ENCODE peak calls at places on chromosome 6, in nine cellular contexts. One of them, this sample, is unnamed.

GRCh38 chr6:145233955-145234354 is 501.4 kb downstream of the EPM2A start:
- DNase-seq in A549: no peak
- DNase-seq in SK-N-SH: no peak
- DNase-seq in HCT116: no peak
- DNase-seq in HL-60: no peak
- DNase-seq in K562: no peak
- DNase-seq in HepG2: no peak
- DNase-seq in Panc1: no peak
- DNase-seq in GM12878: no peak
- DNase-seq in this sample: no peak

GRCh38 chr6:130517444-130517931 is 151.7 kb downstream of the TMEM200A start:
- DNase-seq in A549: no peak
- DNase-seq in SK-N-SH: no peak
- DNase-seq in HCT116: peak; percentile 80
- DNase-seq in HL-60: no peak
- DNase-seq in K562: no peak
- DNase-seq in HepG2: no peak
- DNase-seq in Panc1: no peak
- DNase-seq in GM12878: peak; percentile 76
- DNase-seq in this sample: no peak

GRCh38 chr6:31617010-31617409 is 2.0 kb downstream of the AIF1 start:
- DNase-seq in A549: no peak
- DNase-seq in SK-N-SH: no peak
- DNase-seq in HCT116: no peak
- DNase-seq in HL-60: no peak
- DNase-seq in K562: no peak
- DNase-seq in HepG2: no peak
- DNase-seq in Panc1: no peak
- DNase-seq in GM12878: no peak
- DNase-seq in this sample: no peak

GRCh38 chr6:57173056-57173885 is 1.1 kb downstream of the BAG2 start:
- DNase-seq in A549: no peak
- DNase-seq in SK-N-SH: peak; percentile 36
- DNase-seq in HCT116: no peak
- DNase-seq in HL-60: peak; percentile 56
- DNase-seq in K562: peak; percentile 41
- DNase-seq in HepG2: peak; percentile 34
- DNase-seq in Panc1: peak; percentile 30
- DNase-seq in GM12878: no peak
- DNase-seq in this sample: peak; percentile 51

GRCh38 chr6:145699462-145699861 is 35.9 kb downstream of the EPM2A start:
- DNase-seq in A549: peak; percentile 9
- DNase-seq in SK-N-SH: no peak
- DNase-seq in HCT116: no peak
- DNase-seq in HL-60: no peak
- DNase-seq in K562: no peak
- DNase-seq in HepG2: no peak
- DNase-seq in Panc1: no peak
- DNase-seq in GM12878: no peak
- DNase-seq in this sample: no peak

GRCh38 chr6:120451508-120451907 is 882.8 kb downstream of the TBC1D32 start:
- DNase-seq in A549: no peak
- DNase-seq in SK-N-SH: no peak
- DNase-seq in HCT116: no peak
- DNase-seq in HL-60: no peak
- DNase-seq in K562: no peak
- DNase-seq in HepG2: no peak
- DNase-seq in Panc1: no peak
- DNase-seq in GM12878: no peak
- DNase-seq in this sample: no peak

GRCh38 chr6:127547215-127547614 is 28.1 kb upstream of the MTCL3 start:
- DNase-seq in A549: peak; percentile 9
- DNase-seq in SK-N-SH: no peak
- DNase-seq in HCT116: no peak
- DNase-seq in HL-60: no peak
- DNase-seq in K562: no peak
- DNase-seq in HepG2: no peak
- DNase-seq in Panc1: no peak
- DNase-seq in GM12878: no peak
- DNase-seq in this sample: peak; percentile 47

GRCh38 chr6:115613488-115613887 is 447.2 kb downstream of the FRK start:
- DNase-seq in A549: no peak
- DNase-seq in SK-N-SH: no peak
- DNase-seq in HCT116: no peak
- DNase-seq in HL-60: no peak
- DNase-seq in K562: no peak
- DNase-seq in HepG2: no peak
- DNase-seq in Panc1: no peak
- DNase-seq in GM12878: no peak
- DNase-seq in this sample: no peak

GRCh38 chr6:111222341-111222740 is 135.0 kb downstream of the SLC16A10 start:
- DNase-seq in A549: no peak
- DNase-seq in SK-N-SH: no peak
- DNase-seq in HCT116: no peak
- DNase-seq in HL-60: no peak
- DNase-seq in K562: no peak
- DNase-seq in HepG2: no peak
- DNase-seq in Panc1: no peak
- DNase-seq in GM12878: no peak
- DNase-seq in this sample: no peak

GRCh38 chr6:48199502-48199901 is 88.5 kb upstream of the PTCHD4 start:
- DNase-seq in A549: no peak
- DNase-seq in SK-N-SH: no peak
- DNase-seq in HCT116: no peak
- DNase-seq in HL-60: no peak
- DNase-seq in K562: no peak
- DNase-seq in HepG2: peak; percentile 49
- DNase-seq in Panc1: no peak
- DNase-seq in GM12878: no peak
- DNase-seq in this sample: no peak

GRCh38 chr6:108799791-108800190 is 48.4 kb upstream of the ARMC2 start:
- DNase-seq in A549: no peak
- DNase-seq in SK-N-SH: no peak
- DNase-seq in HCT116: no peak
- DNase-seq in HL-60: no peak
- DNase-seq in K562: no peak
- DNase-seq in HepG2: no peak
- DNase-seq in Panc1: no peak
- DNase-seq in GM12878: no peak
- DNase-seq in this sample: no peak

DNA sequence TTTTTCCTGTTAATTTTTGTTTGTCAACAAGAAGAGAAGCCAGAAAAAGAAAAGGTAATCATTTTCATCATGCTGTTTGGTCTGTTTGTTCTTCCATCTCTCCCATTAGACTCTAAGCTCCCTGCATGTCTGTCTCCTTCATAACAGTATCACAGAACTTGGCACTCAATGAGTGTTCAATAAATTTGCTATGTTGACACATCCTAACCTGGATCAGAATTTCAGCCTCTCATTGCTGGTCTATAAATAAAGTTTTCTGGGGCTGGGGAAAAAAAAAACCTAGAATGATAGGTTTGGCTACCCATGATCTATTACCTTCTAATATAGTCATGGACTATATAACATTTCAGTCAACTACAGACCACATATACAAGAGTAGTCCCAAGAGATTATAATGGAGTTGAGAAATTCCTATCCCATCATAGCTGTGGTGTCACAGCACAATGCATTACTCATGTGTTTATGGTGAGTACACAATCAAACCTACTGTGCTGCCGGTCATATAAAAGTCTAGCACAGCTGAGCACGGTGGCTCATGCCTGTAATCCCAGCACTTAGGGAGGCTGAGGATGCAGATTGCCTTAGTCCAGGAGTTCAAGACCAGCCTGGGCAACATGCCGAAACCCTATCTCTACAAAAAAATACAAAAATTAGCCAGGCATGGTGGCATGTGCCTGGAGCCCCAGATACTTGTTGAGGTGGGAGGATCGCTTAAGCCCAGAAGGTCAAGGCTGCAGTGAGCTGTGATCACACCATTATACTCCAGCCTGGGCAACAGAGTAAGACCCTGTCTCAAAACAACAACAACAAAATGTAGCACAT is 5.9 kb downstream of the NUDT3 start:
- DNase-seq in A549: peak; percentile 45
- DNase-seq in SK-N-SH: no peak
- DNase-seq in HCT116: no peak
- DNase-seq in HL-60: no peak
- DNase-seq in K562: no peak
- DNase-seq in HepG2: peak; percentile 78
- DNase-seq in Panc1: no peak
- DNase-seq in GM12878: no peak
- DNase-seq in this sample: no peak
- TF ChIP-seq REST in A549: no peak
- TF ChIP-seq REST in SK-N-SH: no peak
- TF ChIP-seq REST in HCT116: no peak
- TF ChIP-seq REST in HL-60: no peak
- TF ChIP-seq REST in K562: no peak
- TF ChIP-seq REST in HepG2: no peak
- TF ChIP-seq REST in Panc1: no peak
- TF ChIP-seq REST in GM12878: no peak
- TF ChIP-seq REST in this sample: no peak

DNA sequence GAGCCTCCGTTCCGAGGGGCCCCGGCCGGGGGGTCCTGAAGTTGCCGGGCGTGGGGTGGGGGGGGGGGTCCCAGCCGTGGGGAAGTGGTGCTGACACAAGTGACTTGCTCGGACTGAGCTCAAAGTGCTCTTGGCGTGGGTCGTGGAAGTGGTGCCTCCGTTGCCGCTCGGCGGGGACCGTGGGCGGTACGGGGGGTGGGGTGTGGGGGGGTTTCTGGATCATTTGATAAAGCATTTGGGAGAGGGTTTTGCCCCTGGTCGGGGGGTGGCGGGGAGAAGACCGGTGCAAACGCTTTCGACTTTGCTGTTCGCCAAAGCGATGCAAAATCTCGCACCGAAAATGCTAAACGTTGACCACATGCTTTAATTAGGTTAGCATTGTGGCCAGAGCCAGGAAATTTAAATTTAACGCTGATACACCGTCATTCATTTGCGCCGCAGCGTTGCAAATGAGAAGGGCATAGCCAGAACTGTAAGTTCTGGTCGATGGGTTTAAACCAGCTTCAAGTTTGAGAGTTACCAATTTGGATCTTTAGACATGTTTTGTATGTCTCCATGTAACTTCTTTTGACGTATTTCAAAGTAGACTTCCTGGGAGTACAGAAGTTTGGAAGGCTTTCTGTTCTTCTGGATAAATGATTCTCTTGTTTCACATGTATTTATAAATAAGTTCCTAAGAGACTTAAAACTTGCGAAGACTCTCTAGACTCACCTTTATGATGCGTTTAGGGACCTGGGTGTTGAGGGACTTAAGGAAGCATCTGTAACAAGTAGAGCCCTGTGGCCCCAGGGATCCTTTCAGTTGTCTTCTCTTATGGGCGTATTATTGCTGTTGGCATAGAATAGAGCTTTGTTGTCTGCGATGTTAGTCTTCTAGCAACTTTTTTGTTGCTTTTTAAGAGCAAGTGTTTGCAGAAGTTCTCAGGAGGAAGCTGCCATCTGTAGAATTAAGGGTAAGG is 1.0 kb downstream of the CDYL start:
- DNase-seq in A549: peak; percentile 26
- DNase-seq in SK-N-SH: no peak
- DNase-seq in HCT116: no peak
- DNase-seq in HL-60: peak; percentile 33
- DNase-seq in K562: peak; percentile 58
- DNase-seq in HepG2: no peak
- DNase-seq in Panc1: no peak
- DNase-seq in GM12878: no peak
- DNase-seq in this sample: peak; percentile 55
- TF ChIP-seq REST in A549: no peak
- TF ChIP-seq REST in SK-N-SH: no peak
- TF ChIP-seq REST in HCT116: no peak
- TF ChIP-seq REST in HL-60: no peak
- TF ChIP-seq REST in K562: no peak
- TF ChIP-seq REST in HepG2: no peak
- TF ChIP-seq REST in Panc1: no peak
- TF ChIP-seq REST in GM12878: no peak
- TF ChIP-seq REST in this sample: no peak

DNA sequence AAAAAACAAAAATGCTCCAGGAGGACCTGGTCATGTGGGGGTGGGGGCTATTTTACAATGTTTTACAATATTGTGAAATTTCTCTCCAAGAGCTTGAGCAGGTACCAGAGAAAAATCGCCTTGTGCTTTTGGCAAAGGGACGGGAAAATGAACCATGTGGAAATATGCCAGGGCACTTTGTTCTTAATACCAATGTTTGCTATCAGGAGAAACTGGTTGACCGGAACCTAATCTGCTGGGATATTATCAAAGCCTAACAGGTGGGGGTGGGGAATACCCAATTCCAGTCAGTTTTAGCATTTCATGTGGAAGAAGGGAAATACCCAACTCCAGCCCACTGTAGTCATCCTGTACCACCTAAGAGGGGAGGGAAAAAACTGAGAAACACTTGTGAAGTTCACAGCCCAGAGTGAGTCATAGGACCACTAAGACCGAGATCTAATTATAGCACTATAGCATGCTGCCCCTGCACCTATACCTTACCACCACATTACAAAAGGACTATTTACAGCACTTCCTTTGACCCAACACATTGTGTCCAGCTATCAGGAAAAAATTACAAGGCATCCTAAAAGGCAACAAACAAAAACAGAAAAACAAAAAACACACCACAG is 84.0 kb upstream of the POPDC3 start:
- DNase-seq in A549: no peak
- DNase-seq in SK-N-SH: no peak
- DNase-seq in HCT116: no peak
- DNase-seq in HL-60: no peak
- DNase-seq in K562: no peak
- DNase-seq in HepG2: no peak
- DNase-seq in Panc1: no peak
- DNase-seq in GM12878: no peak
- DNase-seq in this sample: no peak
- TF ChIP-seq REST in A549: no peak
- TF ChIP-seq REST in SK-N-SH: no peak
- TF ChIP-seq REST in HCT116: no peak
- TF ChIP-seq REST in HL-60: no peak
- TF ChIP-seq REST in K562: no peak
- TF ChIP-seq REST in HepG2: no peak
- TF ChIP-seq REST in Panc1: no peak
- TF ChIP-seq REST in GM12878: no peak
- TF ChIP-seq REST in this sample: no peak

DNA sequence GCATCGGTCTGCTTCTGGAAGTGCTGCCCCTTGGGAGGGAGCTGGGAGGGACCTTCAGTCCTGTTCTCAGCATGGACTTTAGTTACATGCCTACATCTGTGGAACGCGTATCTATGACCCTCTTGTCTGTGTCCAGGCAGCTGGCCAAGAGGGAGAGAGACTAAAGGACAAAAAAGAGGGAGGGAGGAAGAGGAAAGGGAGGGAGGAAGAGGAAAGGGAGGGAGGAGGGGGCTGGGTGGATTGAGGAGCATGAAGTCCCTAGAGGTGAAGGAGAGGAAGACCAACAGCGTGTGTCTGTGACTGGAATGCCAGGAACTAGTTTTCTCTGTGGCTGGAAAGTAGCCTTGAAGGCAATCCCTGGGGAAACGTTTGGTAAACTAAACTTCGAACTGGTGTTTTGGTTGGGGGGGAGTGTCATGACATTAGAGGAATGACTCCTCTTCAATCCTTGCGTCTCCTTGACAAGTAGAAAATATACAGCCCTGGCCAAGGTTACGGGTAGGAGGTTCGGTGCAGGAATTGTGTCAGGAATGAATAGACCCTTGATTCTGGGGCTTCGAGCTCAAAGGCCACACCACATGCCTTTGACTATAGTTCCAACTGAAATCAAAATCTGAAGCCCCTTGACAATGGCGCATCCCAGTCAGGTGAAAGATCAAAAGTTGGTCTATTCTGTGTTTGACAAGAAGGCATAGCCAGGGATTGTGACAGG is 52.0 kb upstream of the PLEKHG1 start:
- DNase-seq in A549: no peak
- DNase-seq in SK-N-SH: no peak
- DNase-seq in HCT116: no peak
- DNase-seq in HL-60: no peak
- DNase-seq in K562: no peak
- DNase-seq in HepG2: peak; percentile 24
- DNase-seq in Panc1: no peak
- DNase-seq in GM12878: no peak
- DNase-seq in this sample: peak; percentile 60
- TF ChIP-seq REST in A549: no peak
- TF ChIP-seq REST in SK-N-SH: no peak
- TF ChIP-seq REST in HCT116: no peak
- TF ChIP-seq REST in HL-60: no peak
- TF ChIP-seq REST in K562: no peak
- TF ChIP-seq REST in HepG2: no peak
- TF ChIP-seq REST in Panc1: no peak
- TF ChIP-seq REST in GM12878: no peak
- TF ChIP-seq REST in this sample: no peak

This sample was measured in GM23338.